ENCODE peak calls at places on chromosomes 13 and 19, in eight cellular contexts. One of them, this sample, is unnamed. For H3K4me1 and H3K36me3, the result is how much of the 10 kb centered on the place peaks cover.

GRCh38 chr13:112755331-112755730 is 65.5 kb downstream of the ATP11A start:
- DNase-seq in upper lobe of left lung: no peak
- DNase-seq in Peyer's patch: no peak
- DNase-seq in right atrium auricular region: no peak
- DNase-seq in psoas muscle: peak
- DNase-seq in left ventricle myocardium inferior: no peak
- DNase-seq in cardiac muscle cell: no peak
- DNase-seq in SJSA1: no peak
- DNase-seq in this sample: no peak

GRCh38 chr13:97278395-97279078 is 56.4 kb downstream of the MBNL2 start:
- DNase-seq in psoas muscle: no peak
- DNase-seq in Peyer's patch: no peak
- DNase-seq in upper lobe of left lung: no peak
- DNase-seq in right atrium auricular region: no peak
- DNase-seq in left ventricle myocardium inferior: no peak
- DNase-seq in cardiac muscle cell: no peak
- DNase-seq in SJSA1: no peak
- DNase-seq in this sample: peak

GRCh38 chr13:110801044-110801443 is 87.5 kb downstream of the ING1 start:
- DNase-seq in SJSA1: peak
- DNase-seq in right atrium auricular region: no peak
- DNase-seq in psoas muscle: no peak
- DNase-seq in upper lobe of left lung: no peak
- DNase-seq in left ventricle myocardium inferior: no peak
- DNase-seq in Peyer's patch: no peak
- DNase-seq in cardiac muscle cell: no peak
- DNase-seq in this sample: no peak

GRCh38 chr19:17420267-17420924 is 549 bp downstream of the MVB12A start:
- DNase-seq in Peyer's patch: peak
- DNase-seq in left ventricle myocardium inferior: peak
- DNase-seq in right atrium auricular region: no peak
- DNase-seq in cardiac muscle cell: peak
- DNase-seq in SJSA1: peak
- DNase-seq in psoas muscle: peak
- DNase-seq in upper lobe of left lung: peak
- DNase-seq in this sample: no peak

GRCh38 chr19:19738564-19738963 is 5.7 kb upstream of the ZNF14 start:
- DNase-seq in upper lobe of left lung: no peak
- DNase-seq in psoas muscle: no peak
- DNase-seq in Peyer's patch: no peak
- DNase-seq in SJSA1: no peak
- DNase-seq in cardiac muscle cell: no peak
- DNase-seq in right atrium auricular region: no peak
- DNase-seq in left ventricle myocardium inferior: no peak
- DNase-seq in this sample: no peak

GRCh38 chr19:45001087-45001739 is at the start of gene RELB:
- DNase-seq in right atrium auricular region: peak
- DNase-seq in SJSA1: peak
- DNase-seq in left ventricle myocardium inferior: peak
- DNase-seq in cardiac muscle cell: peak
- DNase-seq in psoas muscle: peak
- DNase-seq in Peyer's patch: peak
- DNase-seq in upper lobe of left lung: peak
- DNase-seq in this sample: peak

GRCh38 chr13:101307181-101307701 is 109.1 kb downstream of the NALCN start:
- DNase-seq in left ventricle myocardium inferior: no peak
- DNase-seq in right atrium auricular region: no peak
- DNase-seq in upper lobe of left lung: no peak
- DNase-seq in psoas muscle: no peak
- DNase-seq in cardiac muscle cell: peak
- DNase-seq in Peyer's patch: no peak
- DNase-seq in SJSA1: peak
- DNase-seq in this sample: peak

GRCh38 chr19:16078311-16078758 is 2.0 kb downstream of the TPM4 start:
- DNase-seq in Peyer's patch: no peak
- DNase-seq in SJSA1: peak
- DNase-seq in upper lobe of left lung: no peak
- DNase-seq in cardiac muscle cell: no peak
- DNase-seq in psoas muscle: no peak
- DNase-seq in right atrium auricular region: no peak
- DNase-seq in left ventricle myocardium inferior: no peak
- DNase-seq in this sample: peak

GRCh38 chr19:38729653-38730469 is 14.4 kb downstream of the CAPN12 start:
- DNase-seq in right atrium auricular region: peak
- DNase-seq in upper lobe of left lung: peak
- DNase-seq in Peyer's patch: peak
- DNase-seq in left ventricle myocardium inferior: peak
- DNase-seq in psoas muscle: peak
- DNase-seq in SJSA1: peak
- DNase-seq in cardiac muscle cell: peak
- DNase-seq in this sample: no peak

GRCh38 chr13:78404961-78405360 is 198.4 kb downstream of the POU4F1 start:
- DNase-seq in right atrium auricular region: no peak
- DNase-seq in psoas muscle: no peak
- DNase-seq in upper lobe of left lung: no peak
- DNase-seq in left ventricle myocardium inferior: no peak
- DNase-seq in Peyer's patch: no peak
- DNase-seq in SJSA1: no peak
- DNase-seq in cardiac muscle cell: no peak
- DNase-seq in this sample: no peak

GRCh38 chr19:58328999-58329398 is 2.2 kb downstream of the ZSCAN22 start:
- DNase-seq in right atrium auricular region: no peak
- DNase-seq in cardiac muscle cell: no peak
- DNase-seq in Peyer's patch: peak
- DNase-seq in SJSA1: no peak
- DNase-seq in psoas muscle: no peak
- DNase-seq in upper lobe of left lung: no peak
- DNase-seq in left ventricle myocardium inferior: no peak
- DNase-seq in this sample: no peak

GRCh38 chr19:12773571-12773970 is 1.8 kb downstream of the HOOK2 start:
- DNase-seq in cardiac muscle cell: no peak
- DNase-seq in upper lobe of left lung: no peak
- DNase-seq in right atrium auricular region: no peak
- DNase-seq in left ventricle myocardium inferior: peak
- DNase-seq in Peyer's patch: no peak
- DNase-seq in SJSA1: peak
- DNase-seq in psoas muscle: no peak
- DNase-seq in this sample: no peak

GRCh38 chr13:114264886-114265611 is 16.4 kb upstream of the UPF3A start:
- DNase-seq in Peyer's patch: no peak
- DNase-seq in SJSA1: no peak
- DNase-seq in cardiac muscle cell: no peak
- DNase-seq in psoas muscle: no peak
- DNase-seq in upper lobe of left lung: no peak
- DNase-seq in right atrium auricular region: no peak
- DNase-seq in left ventricle myocardium inferior: no peak
- DNase-seq in this sample: peak

GRCh38 chr19:47613165-47614146 is 4.5 kb downstream of the BICRA start:
- DNase-seq in psoas muscle: no peak
- DNase-seq in left ventricle myocardium inferior: no peak
- DNase-seq in cardiac muscle cell: peak
- DNase-seq in Peyer's patch: no peak
- DNase-seq in SJSA1: peak
- DNase-seq in upper lobe of left lung: no peak
- DNase-seq in right atrium auricular region: no peak
- DNase-seq in this sample: peak

GRCh38 chr13:41708648-41709175 is 251.4 kb downstream of the RGCC start:
- DNase-seq in upper lobe of left lung: peak
- DNase-seq in psoas muscle: peak
- DNase-seq in cardiac muscle cell: peak
- DNase-seq in Peyer's patch: no peak
- DNase-seq in SJSA1: no peak
- DNase-seq in right atrium auricular region: no peak
- DNase-seq in left ventricle myocardium inferior: peak
- DNase-seq in this sample: no peak

GRCh38 chr19:15810335-15810734 is 5.1 kb downstream of the OR10H1 start:
- DNase-seq in upper lobe of left lung: no peak
- DNase-seq in SJSA1: no peak
- DNase-seq in Peyer's patch: no peak
- DNase-seq in right atrium auricular region: no peak
- DNase-seq in psoas muscle: no peak
- DNase-seq in cardiac muscle cell: peak
- DNase-seq in left ventricle myocardium inferior: no peak
- DNase-seq in this sample: no peak

GRCh38 chr13:99371956-99372355 is 64.8 kb upstream of the GPR183 start:
- DNase-seq in right atrium auricular region: peak
- DNase-seq in Peyer's patch: no peak
- DNase-seq in SJSA1: peak
- DNase-seq in left ventricle myocardium inferior: no peak
- DNase-seq in upper lobe of left lung: no peak
- DNase-seq in cardiac muscle cell: no peak
- DNase-seq in psoas muscle: no peak
- DNase-seq in this sample: no peak

GRCh38 chr13:102571075-102571474 is 25.7 kb upstream of the TPP2 start:
- DNase-seq in cardiac muscle cell: no peak
- DNase-seq in right atrium auricular region: no peak
- DNase-seq in SJSA1: no peak
- DNase-seq in Peyer's patch: no peak
- DNase-seq in psoas muscle: no peak
- DNase-seq in upper lobe of left lung: no peak
- DNase-seq in left ventricle myocardium inferior: no peak
- DNase-seq in this sample: no peak

GRCh38 chr13:75222031-75222430 is 259.9 kb downstream of the TBC1D4 start:
- DNase-seq in left ventricle myocardium inferior: no peak
- DNase-seq in right atrium auricular region: no peak
- DNase-seq in upper lobe of left lung: no peak
- DNase-seq in SJSA1: no peak
- DNase-seq in Peyer's patch: no peak
- DNase-seq in psoas muscle: no peak
- DNase-seq in cardiac muscle cell: peak
- DNase-seq in this sample: peak

GRCh38 chr13:66996503-66996902 is 233.6 kb downstream of the PCDH9 start:
- DNase-seq in SJSA1: no peak
- DNase-seq in Peyer's patch: no peak
- DNase-seq in psoas muscle: no peak
- DNase-seq in left ventricle myocardium inferior: no peak
- DNase-seq in right atrium auricular region: no peak
- DNase-seq in upper lobe of left lung: no peak
- DNase-seq in cardiac muscle cell: no peak
- DNase-seq in this sample: no peak

GRCh38 chr19:40705362-40705651 is 11.4 kb downstream of the COQ8B start:
- DNase-seq in cardiac muscle cell: peak
- DNase-seq in right atrium auricular region: no peak
- DNase-seq in psoas muscle: peak
- DNase-seq in left ventricle myocardium inferior: peak
- DNase-seq in SJSA1: no peak
- DNase-seq in Peyer's patch: no peak
- DNase-seq in upper lobe of left lung: no peak
- DNase-seq in this sample: no peak

GRCh38 chr13:32587774-32588165 is 1.5 kb downstream of the PDS5B start:
- DNase-seq in left ventricle myocardium inferior: no peak
- DNase-seq in Peyer's patch: no peak
- DNase-seq in right atrium auricular region: no peak
- DNase-seq in SJSA1: no peak
- DNase-seq in psoas muscle: no peak
- DNase-seq in cardiac muscle cell: no peak
- DNase-seq in upper lobe of left lung: no peak
- DNase-seq in this sample: peak

GRCh38 chr19:35211545-35212230 is 16.9 kb downstream of the FAM187B start:
- DNase-seq in Peyer's patch: no peak
- DNase-seq in right atrium auricular region: peak
- DNase-seq in cardiac muscle cell: no peak
- DNase-seq in upper lobe of left lung: peak
- DNase-seq in SJSA1: no peak
- DNase-seq in left ventricle myocardium inferior: peak
- DNase-seq in psoas muscle: peak
- DNase-seq in this sample: no peak

GRCh38 chr13:51034906-51035305 is 76.2 kb downstream of the C13orf42 start:
- DNase-seq in cardiac muscle cell: no peak
- DNase-seq in upper lobe of left lung: no peak
- DNase-seq in right atrium auricular region: no peak
- DNase-seq in SJSA1: no peak
- DNase-seq in Peyer's patch: no peak
- DNase-seq in psoas muscle: no peak
- DNase-seq in left ventricle myocardium inferior: no peak
- DNase-seq in this sample: no peak

GRCh38 chr13:27921961-27922910 is 2.4 kb downstream of the PDX1 start:
- DNase-seq in cardiac muscle cell: no peak
- DNase-seq in psoas muscle: no peak
- DNase-seq in left ventricle myocardium inferior: no peak
- DNase-seq in Peyer's patch: no peak
- DNase-seq in SJSA1: no peak
- DNase-seq in upper lobe of left lung: no peak
- DNase-seq in right atrium auricular region: no peak
- DNase-seq in this sample: no peak

GRCh38 chr19:49875177-49875576 is 2.0 kb downstream of the AKT1S1 start:
- DNase-seq in psoas muscle: no peak
- DNase-seq in left ventricle myocardium inferior: no peak
- DNase-seq in Peyer's patch: no peak
- DNase-seq in right atrium auricular region: no peak
- DNase-seq in cardiac muscle cell: no peak
- DNase-seq in SJSA1: no peak
- DNase-seq in upper lobe of left lung: no peak
- DNase-seq in this sample: no peak
- H3K27ac ChIP-seq in psoas muscle: peak
- H3K27ac ChIP-seq in left ventricle myocardium inferior: peak
- H3K27ac ChIP-seq in Peyer's patch: no peak
- H3K27ac ChIP-seq in right atrium auricular region: peak
- H3K27ac ChIP-seq in cardiac muscle cell: peak
- H3K27ac ChIP-seq in SJSA1: no peak
- H3K27ac ChIP-seq in upper lobe of left lung: peak
- H3K27ac ChIP-seq in this sample: peak

DNA sequence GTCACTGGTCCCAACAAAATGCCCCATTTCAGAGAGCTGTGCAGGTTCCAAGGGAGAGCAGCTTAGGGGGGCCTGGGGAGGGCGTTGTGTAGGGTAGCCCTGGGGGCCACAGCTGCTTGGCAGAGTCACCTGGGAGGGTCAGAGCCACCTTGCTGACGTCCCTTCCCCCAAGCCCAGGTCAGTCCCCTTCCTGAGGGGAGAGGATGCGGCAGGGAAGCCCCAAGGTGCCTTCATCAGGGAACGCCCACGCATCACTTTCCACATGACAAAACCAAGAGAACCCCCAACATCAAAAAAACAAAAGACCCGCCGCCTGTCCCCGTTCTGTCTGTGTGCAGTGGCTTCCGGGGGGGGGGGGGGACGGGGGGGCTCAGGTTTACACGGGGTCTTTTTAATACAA is 5.3 kb upstream of the UQCR11 start:
- DNase-seq in cardiac muscle cell: no peak
- DNase-seq in psoas muscle: no peak
- DNase-seq in upper lobe of left lung: no peak
- DNase-seq in Peyer's patch: no peak
- DNase-seq in left ventricle myocardium inferior: no peak
- DNase-seq in right atrium auricular region: no peak
- DNase-seq in SJSA1: no peak
- DNase-seq in this sample: no peak
- H3K4me1 ChIP-seq in cardiac muscle cell: under half
- H3K4me1 ChIP-seq in psoas muscle: under half
- H3K4me1 ChIP-seq in upper lobe of left lung: under half
- H3K4me1 ChIP-seq in Peyer's patch: under half
- H3K4me1 ChIP-seq in left ventricle myocardium inferior: under half
- H3K4me1 ChIP-seq in right atrium auricular region: under half
- H3K4me1 ChIP-seq in SJSA1: under half
- H3K4me1 ChIP-seq in this sample: under half

GRCh38 chr19:43422689-43423066 is 8.0 kb downstream of the TEX101 start:
- DNase-seq in left ventricle myocardium inferior: no peak
- DNase-seq in upper lobe of left lung: no peak
- DNase-seq in Peyer's patch: no peak
- DNase-seq in SJSA1: no peak
- DNase-seq in psoas muscle: no peak
- DNase-seq in cardiac muscle cell: no peak
- DNase-seq in right atrium auricular region: no peak
- DNase-seq in this sample: no peak
- H3K36me3 ChIP-seq in left ventricle myocardium inferior: under half
- H3K36me3 ChIP-seq in upper lobe of left lung: under half
- H3K36me3 ChIP-seq in Peyer's patch: under half
- H3K36me3 ChIP-seq in SJSA1: under half
- H3K36me3 ChIP-seq in psoas muscle: under half
- H3K36me3 ChIP-seq in cardiac muscle cell: under half
- H3K36me3 ChIP-seq in right atrium auricular region: under half
- H3K36me3 ChIP-seq in this sample: under half

GRCh38 chr13:93603043-93603442 is 376.4 kb downstream of the GPC6 start:
- DNase-seq in Peyer's patch: no peak
- DNase-seq in SJSA1: peak
- DNase-seq in left ventricle myocardium inferior: no peak
- DNase-seq in cardiac muscle cell: peak
- DNase-seq in upper lobe of left lung: no peak
- DNase-seq in right atrium auricular region: peak
- DNase-seq in psoas muscle: no peak
- DNase-seq in this sample: peak
- H3K27ac ChIP-seq in Peyer's patch: no peak
- H3K27ac ChIP-seq in SJSA1: peak
- H3K27ac ChIP-seq in left ventricle myocardium inferior: no peak
- H3K27ac ChIP-seq in cardiac muscle cell: no peak
- H3K27ac ChIP-seq in upper lobe of left lung: no peak
- H3K27ac ChIP-seq in right atrium auricular region: no peak
- H3K27ac ChIP-seq in psoas muscle: no peak
- H3K27ac ChIP-seq in this sample: peak